ENCODE peak calls at places on chromosomes 6 and 20, in four cellular contexts. K is GM20000, Y is OCI-LY7, A is progenitor cell of endocrine pancreas. Z is an unnamed sample.

GRCh38 chr20:63972312-63973159 is 2.8 kb upstream of the ZNF512B start:
- DNase-seq in K (no peak), Y (no peak), A (no peak), Z (no peak)

GRCh38 chr6:15269619-15270018 is 23.8 kb downstream of the JARID2 start:
- DNase-seq in K (no peak), Y (no peak), A (no peak), Z (no peak)

GRCh38 chr6:39074486-39074885 is 25.9 kb downstream of the GLP1R start:
- DNase-seq in K (no peak), Y (no peak), A (no peak), Z (no peak)

GRCh38 chr6:44298864-44299263 is 14.3 kb downstream of the AARS2 start:
- DNase-seq in K (no peak), Y (no peak), A (no peak), Z (no peak)

GRCh38 chr20:32474967-32475819 is 109.9 kb downstream of the NOL4L start:
- DNase-seq in K (peak), Y (no peak), A (peak), Z (peak)

GRCh38 chr20:3325864-3326263 is 81.6 kb downstream of the DNAAF9 start:
- DNase-seq in K (no peak), Y (no peak), A (no peak), Z (no peak)

GRCh38 chr6:32668226-32668747 is 1.8 kb upstream of the HLA-DQB1 start:
- DNase-seq in K (peak), Y (peak), A (no peak), Z (no peak)

GRCh38 chr20:6058684-6059295 is 4.9 kb upstream of the LRRN4 start:
- DNase-seq in K (no peak), Y (no peak), A (no peak), Z (no peak)

GRCh38 chr6:125020385-125020784 is 58.1 kb downstream of the RNF217 start:
- DNase-seq in K (no peak), Y (no peak), A (no peak), Z (no peak)

GRCh38 chr6:5905431-5906339 is 101.0 kb downstream of the NRN1 start:
- DNase-seq in K (no peak), Y (no peak), A (no peak), Z (no peak)

GRCh38 chr20:24638546-24639166 is 169.2 kb downstream of the SYNDIG1 start:
- DNase-seq in K (no peak), Y (no peak), A (no peak), Z (no peak)

GRCh38 chr6:35311390-35312075 is 13.9 kb downstream of the DEF6 start:
- DNase-seq in K (peak), Y (peak), A (no peak), Z (no peak)

GRCh38 chr6:19836799-19837510 is at the start of gene ID4:
- DNase-seq in K (no peak), Y (no peak), A (peak), Z (peak)

GRCh38 chr20:38215789-38216182 is 44.7 kb downstream of the KIAA1755 start:
- DNase-seq in K (no peak), Y (no peak), A (no peak), Z (no peak)

GRCh38 chr20:53622247-53623114 is 28.8 kb upstream of the ZNF217 start:
- DNase-seq in K (no peak), Y (peak), A (no peak), Z (no peak)

GRCh38 chr20:59240006-59240405 is 60.4 kb upstream of the EDN3 start:
- DNase-seq in K (no peak), Y (no peak), A (no peak), Z (no peak)

GRCh38 chr6:135938588-135939215 is 87.2 kb downstream of the PDE7B start:
- DNase-seq in K (peak), Y (peak), A (no peak), Z (no peak)

GRCh38 chr20:44759595-44759994 is 13.9 kb downstream of the KCNK15 start:
- DNase-seq in K (no peak), Y (no peak), A (no peak), Z (no peak)

GRCh38 chr20:45518282-45518681 is 2.9 kb upstream of the SPINT3 start:
- DNase-seq in K (no peak), Y (no peak), A (no peak), Z (no peak)

GRCh38 chr6:141483561-141484061 is 649.1 kb upstream of the GJE1 start:
- DNase-seq in K (peak), Y (peak), A (no peak), Z (no peak)

GRCh38 chr6:82067021-82067420 is 180.5 kb downstream of the IBTK start:
- DNase-seq in K (peak), Y (no peak), A (no peak), Z (no peak)

GRCh38 chr6:18192026-18192425 is 36.8 kb downstream of the KDM1B start:
- DNase-seq in K (no peak), Y (no peak), A (no peak), Z (no peak)

GRCh38 chr6:18186033-18186432 is 30.8 kb downstream of the KDM1B start:
- DNase-seq in K (no peak), Y (no peak), A (no peak), Z (no peak)

GRCh38 chr6:18185624-18186023 is 30.4 kb downstream of the KDM1B start:
- DNase-seq in K (no peak), Y (no peak), A (no peak), Z (no peak)

GRCh38 chr6:18183736-18184135 is 28.5 kb downstream of the KDM1B start:
- DNase-seq in K (no peak), Y (no peak), A (no peak), Z (no peak)

GRCh38 chr6:18187701-18188100 is 32.5 kb downstream of the KDM1B start:
- DNase-seq in K (no peak), Y (no peak), A (no peak), Z (no peak)
- TF ChIP-seq CTCF in K (no peak), Y (no peak), A (no peak), Z (no peak)

GRCh38 chr20:8800089-8800488 is 268.8 kb upstream of the PLCB4 start:
- DNase-seq in K (no peak), Y (no peak), A (no peak), Z (no peak)
- TF ChIP-seq CTCF in K (no peak), Y (peak), A (peak), Z (no peak)

DNA sequence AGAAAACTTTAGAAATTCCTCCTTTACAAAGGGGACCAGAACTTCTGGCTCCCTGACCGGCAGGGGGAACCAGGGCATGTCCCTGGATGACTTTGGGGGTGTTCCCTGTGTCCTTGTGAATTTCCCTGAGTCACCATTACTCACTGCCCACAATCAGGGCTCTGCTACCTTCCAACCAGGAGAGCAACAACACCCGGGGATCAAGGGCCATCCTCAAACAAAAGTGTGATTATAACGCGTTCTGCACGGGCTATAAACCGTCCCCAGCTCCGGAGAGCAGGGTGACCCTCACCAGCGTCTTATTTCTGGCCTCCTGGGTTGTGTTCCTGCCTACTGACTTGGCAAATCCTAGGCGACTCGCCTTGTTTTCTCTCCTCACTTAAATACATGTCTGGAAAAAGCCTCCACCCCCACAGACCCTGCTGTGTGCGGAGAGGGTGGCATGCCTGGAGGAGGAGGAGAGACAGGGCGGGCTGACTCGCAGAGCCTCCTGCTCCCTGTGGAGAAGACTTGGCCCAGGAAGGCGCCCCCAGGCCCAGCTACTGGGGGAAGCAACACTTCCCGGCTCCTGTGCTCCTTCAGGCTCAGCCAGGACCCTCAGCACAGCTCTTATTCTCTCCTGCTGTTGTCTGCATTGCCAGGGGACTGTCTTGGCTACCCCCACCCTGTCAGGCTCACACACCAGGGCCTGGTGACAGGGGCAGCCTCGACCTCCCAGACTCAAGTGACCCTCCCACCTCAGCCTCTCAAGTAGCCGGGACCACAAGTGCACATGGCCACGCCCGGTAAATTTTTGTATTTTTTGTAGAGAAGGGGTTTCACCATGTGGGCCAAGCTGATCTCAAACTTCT is 54.1 kb downstream of the FGD2 start:
- DNase-seq in K (no peak), Y (no peak), A (no peak), Z (peak)
- TF ChIP-seq CTCF in K (no peak), Y (no peak), A (peak), Z (peak)

GRCh38 chr6:154289818-154290508 is 66.6 kb downstream of the IPCEF1 start:
- DNase-seq in K (no peak), Y (no peak), A (no peak), Z (no peak)
- TF ChIP-seq CTCF in K (no peak), Y (no peak), A (no peak), Z (no peak)

GRCh38 chr20:17722493-17723300 is 22.9 kb downstream of the BANF2 start:
- DNase-seq in K (no peak), Y (no peak), A (no peak), Z (no peak)

GRCh38 chr20:17720755-17721154 is 21.0 kb downstream of the BANF2 start:
- DNase-seq in K (no peak), Y (no peak), A (no peak), Z (no peak)

GRCh38 chr20:17725094-17725835 is 25.5 kb downstream of the BANF2 start:
- DNase-seq in K (no peak), Y (no peak), A (no peak), Z (no peak)

GRCh38 chr20:17723301-17723691 is 23.5 kb downstream of the BANF2 start:
- DNase-seq in K (no peak), Y (no peak), A (no peak), Z (no peak)

DNA sequence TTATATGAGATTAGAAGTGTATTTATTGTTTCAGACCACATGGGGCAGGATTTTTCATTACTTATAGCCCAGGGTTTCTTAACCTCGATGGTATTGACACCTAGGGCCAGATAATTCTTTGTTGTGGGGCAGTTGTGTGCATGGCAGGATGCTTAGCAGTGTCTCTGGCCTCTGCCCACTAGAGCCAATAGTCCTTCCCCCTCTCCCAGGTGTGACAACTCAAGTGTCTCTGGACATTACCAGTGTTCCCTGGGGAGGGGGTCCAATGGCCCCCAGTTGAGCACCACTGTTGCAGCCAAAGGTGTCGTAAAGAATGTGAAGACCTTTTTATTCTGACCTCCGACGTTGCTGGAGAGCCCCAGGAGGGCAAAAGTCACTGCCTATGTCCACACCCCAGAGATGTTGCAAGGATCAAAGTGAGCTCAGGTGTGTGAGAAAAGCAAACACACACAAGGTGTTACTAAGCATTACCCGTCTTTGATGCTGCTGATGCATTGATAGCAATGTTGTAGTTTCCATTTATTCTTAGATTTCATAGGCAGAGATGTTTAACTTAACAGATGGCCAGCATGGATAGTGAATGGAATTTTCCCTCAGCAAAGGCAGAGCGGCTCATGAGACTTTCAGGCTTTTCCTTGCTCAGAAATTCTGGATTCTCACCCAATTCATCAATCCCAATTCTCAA is 22.2 kb downstream of the BANF2 start:
- DNase-seq in K (no peak), Y (peak), A (no peak), Z (no peak)
- TF ChIP-seq CTCF in K (no peak), Y (peak), A (peak), Z (no peak)

DNA sequence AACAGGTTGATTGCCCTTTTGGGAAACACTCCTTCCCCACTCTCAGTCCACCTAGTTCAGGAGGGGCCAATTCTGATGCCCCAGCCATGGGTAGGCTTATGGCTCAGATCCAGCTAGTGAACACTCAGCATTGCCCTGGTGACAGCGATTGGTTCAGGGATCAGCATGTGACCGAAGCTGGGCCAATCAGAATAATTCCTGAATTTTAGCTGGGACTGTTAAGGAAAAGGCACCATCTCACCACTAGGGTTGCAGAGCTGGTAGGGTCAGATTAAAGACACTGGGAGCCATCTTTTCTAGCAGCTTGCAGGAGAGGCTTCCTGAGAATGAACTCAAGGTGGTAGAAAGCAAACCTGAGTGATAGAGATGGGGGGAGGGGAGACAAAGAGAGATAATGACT is 44.4 kb downstream of the EYA2 start:
- DNase-seq in K (no peak), Y (peak), A (no peak), Z (no peak)
- TF ChIP-seq CTCF in K (no peak), Y (peak), A (peak), Z (peak)